ENCODE peak calls at places on chromosomes 3 and 15, in nine cellular contexts. W, F, H, P, N, T, C, V and Z are unnamed samples.

GRCh38 chr3:100533176-100533575 is 40.8 kb downstream of the TMEM45A start:
- DNase-seq in F (no peak), P (no peak), W (no peak), H (no peak), C (no peak), N (no peak), T (no peak), V (no peak), Z (no peak)

GRCh38 chr3:179189764-179190163 is 41.6 kb downstream of the PIK3CA start:
- DNase-seq in F (no peak), H (no peak), T (no peak), P (no peak), C (no peak), V (no peak), W (no peak), N (no peak), Z (no peak)

GRCh38 chr3:183959214-183959613 is 58.5 kb downstream of the ABCC5 start:
- DNase-seq in V (no peak), T (peak; percentile 21), F (no peak), N (peak; percentile 20), W (no peak), C (peak; percentile 19), H (peak; percentile 13), P (no peak), Z (no peak)

GRCh38 chr15:39431371-39431770 is 149.5 kb upstream of the THBS1 start:
- DNase-seq in N (no peak), H (no peak), W (no peak), P (no peak), F (no peak), V (no peak), T (no peak), C (no peak), Z (no peak)

GRCh38 chr15:88661041-88661765 is 22.4 kb downstream of the ISG20 start:
- DNase-seq in V (no peak), W (no peak), P (no peak), N (no peak), F (no peak), C (no peak), T (no peak), H (no peak), Z (no peak)

GRCh38 chr15:32851619-32852416 is 134.0 kb downstream of the GREM1 start:
- DNase-seq in W (no peak), T (no peak), V (no peak), F (no peak), H (no peak), C (no peak), N (no peak), P (no peak), Z (no peak)

GRCh38 chr15:63465104-63465503 is 39.3 kb upstream of the USP3 start:
- DNase-seq in H (no peak), P (no peak), V (no peak), C (no peak), N (no peak), F (no peak), W (no peak), T (no peak), Z (peak; percentile 30)

GRCh38 chr3:120928991-120929390 is 21.0 kb downstream of the STXBP5L start:
- DNase-seq in C (no peak), P (no peak), V (no peak), T (no peak), N (no peak), H (no peak), W (no peak), F (no peak), Z (no peak)

GRCh38 chr3:53287413-53287734 is 31.6 kb upstream of the TKT start:
- DNase-seq in C (no peak), H (no peak), F (no peak), P (no peak), V (no peak), T (no peak), N (no peak), W (no peak), Z (no peak)

GRCh38 chr3:89107461-89108035 is at the start of gene EPHA3:
- DNase-seq in N (peak; percentile 52), V (no peak), F (peak; percentile 87), H (peak; percentile 12), T (peak; percentile 3), C (no peak), P (no peak), W (peak; percentile 86), Z (peak; percentile 45)

GRCh38 chr15:28942046-28942445 is 56.3 kb downstream of the APBA2 start:
- DNase-seq in H (no peak), N (peak; percentile 34), W (peak; percentile 87), P (no peak), F (no peak), T (no peak), C (no peak), V (no peak), Z (no peak)

GRCh38 chr3:52085883-52086282 is 29.5 kb upstream of the DUSP7 start:
- DNase-seq in F (no peak), H (no peak), N (no peak), T (no peak), P (no peak), C (no peak), W (peak; percentile 51), V (no peak), Z (no peak)

GRCh38 chr3:60812544-60812943 is 438.7 kb downstream of the FHIT start:
- DNase-seq in H (no peak), N (no peak), C (no peak), V (no peak), T (no peak), P (no peak), W (no peak), F (no peak), Z (no peak)

GRCh38 chr3:189937302-189938255 is 183.1 kb downstream of the P3H2 start:
- DNase-seq in C (peak; percentile 99), N (no peak), F (no peak), T (no peak), H (no peak), W (no peak), V (no peak), P (no peak), Z (no peak)

GRCh38 chr3:126912491-126913195 is 70.3 kb upstream of the PLXNA1 start:
- DNase-seq in H (no peak), F (no peak), T (no peak), C (no peak), N (no peak), W (peak; percentile 76), P (no peak), V (no peak), Z (no peak)

GRCh38 chr15:50702762-50703334 is 16.3 kb upstream of the TRPM7 start:
- DNase-seq in F (no peak), P (no peak), V (no peak), T (no peak), W (no peak), H (no peak), C (no peak), N (no peak), Z (no peak)

GRCh38 chr3:122123885-122124284 is 59.6 kb upstream of the CASR start:
- DNase-seq in H (no peak), V (no peak), C (no peak), W (no peak), N (no peak), F (no peak), T (no peak), P (no peak), Z (no peak)

GRCh38 chr3:43620953-43621405 is 832 bp downstream of the ANO10 start:
- DNase-seq in C (no peak), V (no peak), P (no peak), H (no peak), T (no peak), N (no peak), F (no peak), W (no peak), Z (no peak)

GRCh38 chr3:107794664-107795443 is 272.1 kb downstream of the BBX start:
- DNase-seq in P (no peak), C (no peak), W (no peak), F (no peak), T (no peak), V (no peak), N (no peak), H (no peak), Z (no peak)

GRCh38 chr3:149964296-149964695 is 6.4 kb downstream of the PFN2 start:
- DNase-seq in T (no peak), N (no peak), C (no peak), F (no peak), P (no peak), V (no peak), W (no peak), H (no peak), Z (no peak)

GRCh38 chr3:31066999-31067398 is 172.5 kb upstream of the GADL1 start:
- DNase-seq in C (no peak), P (no peak), V (no peak), T (no peak), N (no peak), H (no peak), F (no peak), W (no peak), Z (peak; percentile 38)

GRCh38 chr3:41652931-41653330 is 309.0 kb downstream of the ULK4 start:
- DNase-seq in F (no peak), W (no peak), V (no peak), P (no peak), T (no peak), C (no peak), N (no peak), H (no peak), Z (no peak)

GRCh38 chr3:14438262-14438661 is 35.9 kb downstream of the SLC6A6 start:
- DNase-seq in F (no peak), N (no peak), W (no peak), P (no peak), T (no peak), H (no peak), V (no peak), C (no peak), Z (no peak)
- H3K4me1 ChIP-seq in F (peaks cover 8% of the 10 kb centered on the region), N (peaks cover 20% of the 10 kb centered on the region), W (peaks cover 98% of the 10 kb centered on the region), P (peaks cover 24% of the 10 kb centered on the region), T (peaks cover 65% of the 10 kb centered on the region), H (peaks cover 14% of the 10 kb centered on the region), V (peaks cover 34% of the 10 kb centered on the region), C (peaks cover 45% of the 10 kb centered on the region), Z (peaks cover 8% of the 10 kb centered on the region)

GRCh38 chr15:80154336-80154735 is 1.5 kb downstream of the FAH start:
- DNase-seq in H (peak; percentile 72), C (no peak), P (no peak), F (no peak), V (no peak), T (no peak), W (no peak), N (no peak), Z (no peak)
- TF ChIP-seq POLR2A in H (no peak), C (no peak), P (no peak), F (no peak), V (no peak), T (no peak), W (no peak), N (no peak), Z (no peak)

GRCh38 chr3:186365202-186365974 is 3.4 kb upstream of the DGKG start:
- DNase-seq in C (no peak), P (no peak), W (no peak), F (no peak), V (no peak), N (no peak), H (no peak), T (no peak), Z (no peak)
- TF ChIP-seq POLR2AphosphoS5 in C (no peak), P (no peak), W (no peak), F (no peak), V (no peak), N (peak; percentile 11), H (no peak), T (no peak), Z (no peak)

DNA sequence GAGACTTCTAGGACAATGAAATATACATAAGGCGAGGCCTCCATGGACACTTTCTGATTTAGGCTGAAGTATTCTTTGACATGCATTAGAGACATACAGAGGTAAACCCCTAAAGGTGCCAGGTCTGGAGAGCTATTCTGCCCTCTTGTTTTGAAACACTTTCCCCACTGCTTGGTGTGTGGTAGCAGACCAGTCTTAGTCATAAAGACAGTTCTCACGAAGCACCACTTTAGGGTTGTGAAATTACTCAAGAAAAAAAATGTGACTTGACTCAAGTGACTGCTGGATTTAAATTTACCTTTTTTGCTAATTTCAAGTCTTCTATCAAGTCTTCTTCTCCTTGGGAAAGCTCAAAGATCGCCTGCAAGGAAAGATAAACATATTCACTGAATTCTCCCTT is 48.5 kb downstream of the ARHGEF3 start:
- DNase-seq in N (no peak), F (no peak), P (peak; percentile 87), H (no peak), W (no peak), C (no peak), T (no peak), V (no peak), Z (no peak)
- H3K4me1 ChIP-seq in N (peaks cover under 1% of the 10 kb centered on the region), F (no peaks in the 10 kb centered on the region), P (peaks cover 47% of the 10 kb centered on the region), H (peaks cover 28% of the 10 kb centered on the region), W (peaks cover 91% of the 10 kb centered on the region), C (peaks cover 3% of the 10 kb centered on the region), T (no peaks in the 10 kb centered on the region), V (no peaks in the 10 kb centered on the region), Z (no peaks in the 10 kb centered on the region)